ENCODE peak calls at places on chromosome 13, in nine cellular contexts. R is hepatocyte, F is left ventricle myocardium inferior, U is upper lobe of left lung, J is aorta, M is keratinocyte, X is heart right ventricle, S is neural progenitor cell, Q is stomach. D is an unnamed sample.
A peak's percentile ranks its signal among the peaks of the same experiment; 100 is the strongest.

GRCh38 chr13:103386341-103386740 is 320.1 kb upstream of the SLC10A2 start:
- DNase-seq in M (no peak), U (no peak), J (no peak), F (no peak), S (no peak), R (peak; percentile 46), X (peak; percentile 5), Q (no peak), D (no peak)

GRCh38 chr13:24341439-24341838 is 32.1 kb downstream of the C1QTNF9 start:
- DNase-seq in Q (peak; percentile 60), F (no peak), U (no peak), X (no peak), J (no peak), M (no peak), R (no peak), S (no peak), D (no peak)

GRCh38 chr13:100333141-100333540 is 244.2 kb downstream of the PCCA start:
- DNase-seq in R (no peak), S (no peak), F (no peak), M (no peak), Q (no peak), U (no peak), J (no peak), X (no peak), D (no peak)

GRCh38 chr13:99310382-99311031 is 3.3 kb upstream of the GPR183 start:
- DNase-seq in S (no peak), M (no peak), F (no peak), U (no peak), J (no peak), X (no peak), Q (no peak), R (no peak), D (no peak)

GRCh38 chr13:48531416-48532145 is 1.3 kb downstream of the RCBTB2 start:
- DNase-seq in F (no peak), M (no peak), S (peak; percentile 11), Q (no peak), U (no peak), J (no peak), X (no peak), R (no peak), D (no peak)

GRCh38 chr13:26228080-26228479 is 6.0 kb upstream of the RNF6 start:
- DNase-seq in S (no peak), X (no peak), J (no peak), R (no peak), Q (no peak), M (no peak), F (no peak), U (no peak), D (no peak)

GRCh38 chr13:112952759-112953541 is 16.1 kb upstream of the MCF2L start:
- DNase-seq in S (no peak), U (no peak), Q (peak; percentile 24), X (no peak), J (no peak), M (no peak), R (no peak), F (no peak), D (no peak)

GRCh38 chr13:99484405-99484981 is 16.8 kb upstream of the TM9SF2 start:
- DNase-seq in S (no peak), Q (no peak), M (no peak), F (no peak), U (no peak), R (no peak), X (no peak), J (no peak), D (no peak)

GRCh38 chr13:51266642-51267041 is 44.4 kb downstream of the FAM124A start:
- DNase-seq in U (no peak), J (no peak), S (no peak), X (no peak), R (no peak), F (no peak), Q (no peak), M (no peak), D (no peak)

GRCh38 chr13:26914624-26915023 is 154.0 kb upstream of the GPR12 start:
- DNase-seq in S (no peak), X (no peak), M (peak; percentile 4), R (no peak), U (no peak), F (no peak), Q (no peak), J (no peak), D (no peak)

GRCh38 chr13:83503424-83503823 is 378.9 kb downstream of the SLITRK1 start:
- DNase-seq in F (no peak), M (no peak), X (no peak), J (no peak), R (no peak), U (no peak), S (no peak), Q (no peak), D (no peak)

GRCh38 chr13:49714757-49715156 is 23.5 kb upstream of the EBPL start:
- DNase-seq in J (no peak), R (no peak), Q (no peak), S (no peak), F (no peak), M (no peak), U (no peak), X (no peak), D (no peak)

GRCh38 chr13:96426160-96426559 is 336.3 kb downstream of the HS6ST3 start:
- DNase-seq in S (no peak), R (no peak), X (no peak), U (no peak), Q (no peak), J (no peak), F (no peak), M (no peak), D (no peak)

GRCh38 chr13:111534646-111535461 is 214.4 kb downstream of the TEX29 start:
- DNase-seq in S (peak; percentile 61), M (no peak), Q (no peak), X (no peak), F (no peak), U (no peak), R (no peak), J (no peak), D (no peak)

GRCh38 chr13:112874751-112875300 is 94.2 kb upstream of the MCF2L start:
- DNase-seq in S (no peak), X (no peak), R (no peak), F (peak; percentile 12), J (no peak), Q (no peak), M (no peak), U (no peak), D (no peak)

GRCh38 chr13:27792393-27793218 is at the start of gene GSX1:
- DNase-seq in U (peak; percentile 93), Q (peak; percentile 72), M (peak; percentile 13), R (peak; percentile 90), X (peak; percentile 51), J (peak; percentile 66), F (peak; percentile 63), S (peak; percentile 96), D (peak; percentile 62)

GRCh38 chr13:48304132-48304876 is 753 bp downstream of the RB1 start:
- DNase-seq in U (no peak), F (peak; percentile 36), X (peak; percentile 49), J (peak; percentile 56), S (peak; percentile 59), M (no peak), Q (peak; percentile 34), R (peak; percentile 58), D (peak; percentile 76)

GRCh38 chr13:111958612-111959395 is 108.1 kb upstream of the SOX1 start:
- DNase-seq in U (no peak), J (no peak), Q (peak; percentile 8), S (no peak), M (no peak), X (no peak), F (no peak), R (no peak), D (no peak)

GRCh38 chr13:59950201-59950730 is 213.5 kb downstream of the DIAPH3 start:
- DNase-seq in S (no peak), R (no peak), M (no peak), Q (no peak), J (no peak), X (no peak), U (no peak), F (no peak), D (no peak)

GRCh38 chr13:73158851-73159250 is 100.0 kb downstream of the KLF5 start:
- DNase-seq in F (no peak), S (no peak), J (no peak), U (no peak), Q (no peak), M (peak; percentile 30), R (no peak), X (no peak), D (no peak)
- H3K27ac ChIP-seq in F (no peak overlapping the region), S (no peak overlapping the region), J (no peak overlapping the region), U (no peak overlapping the region), Q (no peak overlapping the region), M (peak overlapping the region; percentile 3), R (no peak overlapping the region), X (no peak overlapping the region), D (no peak overlapping the region)

DNA sequence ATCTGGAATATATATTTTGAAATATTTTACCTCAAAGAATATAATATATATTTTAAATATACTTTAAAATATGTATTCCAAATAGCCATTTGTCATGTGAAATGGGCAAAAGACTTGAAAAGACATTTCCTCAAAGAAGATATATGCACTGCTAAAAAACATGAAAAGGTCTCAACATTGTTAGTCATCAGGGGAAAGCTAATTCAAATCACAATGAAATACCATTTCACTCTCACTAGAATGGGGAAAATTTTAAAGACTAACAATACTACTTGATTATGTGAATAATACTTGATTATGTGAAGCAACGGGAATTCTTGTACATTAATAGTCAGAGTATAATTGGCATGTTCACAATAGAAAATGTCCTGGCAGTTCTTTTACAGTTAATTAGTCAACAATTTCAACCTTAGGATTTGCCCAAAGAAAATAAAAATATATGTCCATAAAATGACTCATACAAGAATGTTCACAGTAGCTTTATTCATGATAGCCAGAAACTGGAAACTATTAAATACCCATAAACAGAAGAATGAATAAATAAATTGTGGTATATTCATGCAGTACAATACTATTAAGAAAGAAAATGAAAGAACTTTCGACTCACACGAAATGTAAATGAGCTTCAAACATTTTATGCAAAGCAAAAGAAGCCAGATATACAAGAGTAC is 6.8 kb upstream of the KBTBD6 start:
- DNase-seq in R (no peak), X (no peak), J (no peak), Q (no peak), S (no peak), U (no peak), F (no peak), M (no peak), D (no peak)
- H3K27ac ChIP-seq in R (no peak overlapping the region), X (no peak overlapping the region), J (no peak overlapping the region), Q (no peak overlapping the region), S (no peak overlapping the region), U (no peak overlapping the region), F (no peak overlapping the region), M (peak overlapping the region; percentile 91), D (no peak overlapping the region)

DNA sequence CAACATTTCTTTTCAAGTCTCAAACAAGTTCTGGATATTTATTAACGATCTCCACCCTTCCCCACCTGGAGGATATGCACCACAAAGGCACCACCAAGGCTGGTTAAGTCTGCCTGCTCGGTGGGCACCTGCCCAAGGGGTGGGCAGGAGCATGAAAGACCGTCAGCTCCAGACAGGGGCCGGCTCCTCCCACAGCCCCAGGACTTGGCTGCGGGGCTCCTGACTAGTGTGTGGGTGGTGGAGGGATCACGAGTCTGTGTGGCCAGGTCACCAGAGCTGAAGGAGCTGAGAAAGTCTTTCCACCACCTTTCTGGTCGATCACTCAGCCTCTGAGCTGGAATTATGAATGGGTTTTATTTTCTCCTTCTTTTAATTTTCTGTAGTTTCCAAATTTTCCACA is 7.8 kb downstream of the SLC7A1 start:
- DNase-seq in X (no peak), J (no peak), U (no peak), R (no peak), F (no peak), Q (no peak), S (no peak), M (no peak), D (no peak)
- H3K27ac ChIP-seq in X (no peak overlapping the region), J (no peak overlapping the region), U (no peak overlapping the region), R (no peak overlapping the region), F (no peak overlapping the region), Q (no peak overlapping the region), S (no peak overlapping the region), M (peak overlapping the region; percentile 39), D (no peak overlapping the region)

GRCh38 chr13:75372517-75372916 is 109.5 kb downstream of the TBC1D4 start:
- DNase-seq in R (peak; percentile 62), X (peak; percentile 52), Q (no peak), J (no peak), U (no peak), M (no peak), F (no peak), S (peak; percentile 46), D (no peak)
- H3K27ac ChIP-seq in R (no peak overlapping the region), X (peak overlapping the region; percentile 50), Q (no peak overlapping the region), J (no peak overlapping the region), U (peak overlapping the region; percentile 7), M (no peak overlapping the region), F (peak overlapping the region; percentile 63), S (no peak overlapping the region), D (no peak overlapping the region)

D was measured in right cardiac atrium.